ENCODE peak calls at places on chromosome 13, in nine cellular contexts. One of them, this sample, is unnamed. For H3K27me3, the result is how much of the 10 kb centered on the place peaks cover.

GRCh38 chr13:75938811-75939525 is 302.8 kb downstream of the LMO7 start:
- DNase-seq in ovary: no peak
- DNase-seq in effector memory CD4-positive, alpha-beta T cell: no peak
- DNase-seq in colonic mucosa: no peak
- DNase-seq in mammary epithelial cell: no peak
- DNase-seq in CD4-positive, alpha-beta T cell: no peak
- DNase-seq in neural progenitor cell: no peak
- DNase-seq in IMR-90: peak
- DNase-seq in fibroblast of lung: peak
- DNase-seq in this sample: no peak

GRCh38 chr13:22765566-22765965 is 415.2 kb upstream of the SGCG start:
- DNase-seq in ovary: no peak
- DNase-seq in effector memory CD4-positive, alpha-beta T cell: no peak
- DNase-seq in colonic mucosa: no peak
- DNase-seq in mammary epithelial cell: no peak
- DNase-seq in CD4-positive, alpha-beta T cell: no peak
- DNase-seq in neural progenitor cell: no peak
- DNase-seq in IMR-90: no peak
- DNase-seq in fibroblast of lung: peak
- DNase-seq in this sample: no peak

GRCh38 chr13:24050796-24051715 is 109.5 kb upstream of the SPATA13 start:
- DNase-seq in ovary: no peak
- DNase-seq in effector memory CD4-positive, alpha-beta T cell: no peak
- DNase-seq in colonic mucosa: no peak
- DNase-seq in mammary epithelial cell: peak
- DNase-seq in CD4-positive, alpha-beta T cell: no peak
- DNase-seq in neural progenitor cell: no peak
- DNase-seq in IMR-90: no peak
- DNase-seq in fibroblast of lung: no peak
- DNase-seq in this sample: no peak

GRCh38 chr13:71968025-71968424 is 101.0 kb upstream of the DACH1 start:
- DNase-seq in ovary: no peak
- DNase-seq in effector memory CD4-positive, alpha-beta T cell: no peak
- DNase-seq in colonic mucosa: no peak
- DNase-seq in mammary epithelial cell: no peak
- DNase-seq in CD4-positive, alpha-beta T cell: no peak
- DNase-seq in neural progenitor cell: peak
- DNase-seq in IMR-90: no peak
- DNase-seq in fibroblast of lung: no peak
- DNase-seq in this sample: no peak

GRCh38 chr13:106337096-106337495 is 198.4 kb downstream of the EFNB2 start:
- DNase-seq in ovary: no peak
- DNase-seq in effector memory CD4-positive, alpha-beta T cell: no peak
- DNase-seq in colonic mucosa: no peak
- DNase-seq in mammary epithelial cell: no peak
- DNase-seq in CD4-positive, alpha-beta T cell: no peak
- DNase-seq in neural progenitor cell: no peak
- DNase-seq in IMR-90: peak
- DNase-seq in fibroblast of lung: peak
- DNase-seq in this sample: no peak

GRCh38 chr13:38262211-38262610 is 87.4 kb upstream of the UFM1 start:
- DNase-seq in ovary: no peak
- DNase-seq in effector memory CD4-positive, alpha-beta T cell: no peak
- DNase-seq in colonic mucosa: no peak
- DNase-seq in mammary epithelial cell: no peak
- DNase-seq in CD4-positive, alpha-beta T cell: no peak
- DNase-seq in neural progenitor cell: no peak
- DNase-seq in IMR-90: no peak
- DNase-seq in fibroblast of lung: no peak
- DNase-seq in this sample: no peak

GRCh38 chr13:109979186-109979585 is 192.8 kb upstream of the IRS2 start:
- DNase-seq in ovary: no peak
- DNase-seq in effector memory CD4-positive, alpha-beta T cell: no peak
- DNase-seq in colonic mucosa: no peak
- DNase-seq in mammary epithelial cell: peak
- DNase-seq in CD4-positive, alpha-beta T cell: no peak
- DNase-seq in neural progenitor cell: no peak
- DNase-seq in IMR-90: no peak
- DNase-seq in fibroblast of lung: no peak
- DNase-seq in this sample: no peak

GRCh38 chr13:86920960-86921359 is 750.2 kb upstream of the SLITRK5 start:
- DNase-seq in ovary: no peak
- DNase-seq in effector memory CD4-positive, alpha-beta T cell: no peak
- DNase-seq in colonic mucosa: no peak
- DNase-seq in mammary epithelial cell: no peak
- DNase-seq in CD4-positive, alpha-beta T cell: no peak
- DNase-seq in neural progenitor cell: no peak
- DNase-seq in IMR-90: no peak
- DNase-seq in fibroblast of lung: no peak
- DNase-seq in this sample: no peak

GRCh38 chr13:41944635-41945401 is 16.1 kb downstream of the VWA8 start:
- DNase-seq in ovary: no peak
- DNase-seq in effector memory CD4-positive, alpha-beta T cell: no peak
- DNase-seq in colonic mucosa: no peak
- DNase-seq in mammary epithelial cell: no peak
- DNase-seq in CD4-positive, alpha-beta T cell: no peak
- DNase-seq in neural progenitor cell: no peak
- DNase-seq in IMR-90: no peak
- DNase-seq in fibroblast of lung: no peak
- DNase-seq in this sample: no peak

GRCh38 chr13:37656247-37656940 is 57.8 kb upstream of the POSTN start:
- DNase-seq in ovary: no peak
- DNase-seq in effector memory CD4-positive, alpha-beta T cell: no peak
- DNase-seq in colonic mucosa: no peak
- DNase-seq in mammary epithelial cell: peak
- DNase-seq in CD4-positive, alpha-beta T cell: no peak
- DNase-seq in neural progenitor cell: no peak
- DNase-seq in IMR-90: peak
- DNase-seq in fibroblast of lung: peak
- DNase-seq in this sample: no peak

GRCh38 chr13:37602743-37603381 is 4.3 kb upstream of the POSTN start:
- DNase-seq in ovary: no peak
- DNase-seq in effector memory CD4-positive, alpha-beta T cell: no peak
- DNase-seq in colonic mucosa: no peak
- DNase-seq in mammary epithelial cell: no peak
- DNase-seq in CD4-positive, alpha-beta T cell: no peak
- DNase-seq in neural progenitor cell: no peak
- DNase-seq in IMR-90: peak
- DNase-seq in fibroblast of lung: peak
- DNase-seq in this sample: no peak

GRCh38 chr13:50589651-50590054 is 253.8 kb downstream of the DLEU7 start:
- DNase-seq in ovary: no peak
- DNase-seq in effector memory CD4-positive, alpha-beta T cell: no peak
- DNase-seq in colonic mucosa: no peak
- DNase-seq in mammary epithelial cell: peak
- DNase-seq in CD4-positive, alpha-beta T cell: no peak
- DNase-seq in neural progenitor cell: no peak
- DNase-seq in IMR-90: peak
- DNase-seq in fibroblast of lung: peak
- DNase-seq in this sample: no peak

GRCh38 chr13:112859128-112859816 is 109.7 kb upstream of the MCF2L start:
- DNase-seq in ovary: no peak
- DNase-seq in effector memory CD4-positive, alpha-beta T cell: no peak
- DNase-seq in colonic mucosa: no peak
- DNase-seq in mammary epithelial cell: no peak
- DNase-seq in CD4-positive, alpha-beta T cell: no peak
- DNase-seq in neural progenitor cell: no peak
- DNase-seq in IMR-90: no peak
- DNase-seq in fibroblast of lung: no peak
- DNase-seq in this sample: no peak

GRCh38 chr13:67281476-67281875 is 51.3 kb upstream of the PCDH9 start:
- DNase-seq in ovary: no peak
- DNase-seq in effector memory CD4-positive, alpha-beta T cell: no peak
- DNase-seq in colonic mucosa: no peak
- DNase-seq in mammary epithelial cell: no peak
- DNase-seq in CD4-positive, alpha-beta T cell: no peak
- DNase-seq in neural progenitor cell: no peak
- DNase-seq in IMR-90: no peak
- DNase-seq in fibroblast of lung: peak
- DNase-seq in this sample: no peak

GRCh38 chr13:52158629-52159158 is 703 bp downstream of the NEK3 start:
- DNase-seq in ovary: peak
- DNase-seq in effector memory CD4-positive, alpha-beta T cell: no peak
- DNase-seq in colonic mucosa: peak
- DNase-seq in mammary epithelial cell: peak
- DNase-seq in CD4-positive, alpha-beta T cell: no peak
- DNase-seq in neural progenitor cell: no peak
- DNase-seq in IMR-90: peak
- DNase-seq in fibroblast of lung: peak
- DNase-seq in this sample: no peak

DNA sequence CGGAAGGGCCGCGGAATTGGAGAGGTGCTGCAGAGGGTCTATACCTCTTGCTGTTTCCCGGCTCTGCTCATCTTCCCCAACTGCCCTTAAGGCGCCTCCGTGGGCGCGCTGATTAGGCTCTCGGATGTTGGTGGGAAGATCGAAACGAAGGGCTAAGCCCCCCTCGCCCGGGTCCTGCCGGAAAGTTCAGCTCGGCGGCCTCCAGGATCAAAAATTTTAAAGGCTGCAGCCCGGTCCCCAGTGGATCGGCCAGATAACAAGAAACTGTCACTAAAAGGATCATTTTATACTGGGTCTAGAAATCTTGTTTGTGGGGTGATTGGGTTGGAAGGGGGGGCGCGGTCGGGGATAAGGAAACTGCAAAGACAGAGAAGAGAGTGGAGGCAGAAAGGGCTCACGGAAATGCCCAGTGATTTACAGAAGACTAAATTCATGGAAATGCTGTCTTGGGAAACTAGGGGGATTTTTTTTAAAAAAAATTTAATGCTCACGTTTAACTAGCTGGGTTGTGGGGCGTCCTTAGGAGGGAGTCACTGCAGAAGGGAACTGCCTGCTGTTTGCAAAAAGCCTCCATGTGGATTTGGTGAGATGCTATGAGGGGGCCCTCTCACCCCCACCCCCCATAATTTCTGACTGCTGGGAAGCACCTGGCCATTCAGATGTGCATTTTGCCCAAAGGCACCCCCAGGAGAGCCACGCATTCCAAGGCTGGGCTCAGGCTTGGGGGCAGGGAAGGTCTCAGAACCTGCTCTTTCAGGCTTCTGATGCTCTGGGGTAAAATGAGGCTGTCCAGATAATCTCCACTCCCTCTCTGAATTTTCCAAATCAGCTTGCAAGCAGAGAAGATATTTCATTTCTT is 7.7 kb downstream of the CDX2 start:
- DNase-seq in ovary: no peak
- DNase-seq in effector memory CD4-positive, alpha-beta T cell: no peak
- DNase-seq in colonic mucosa: peak
- DNase-seq in mammary epithelial cell: no peak
- DNase-seq in CD4-positive, alpha-beta T cell: no peak
- DNase-seq in neural progenitor cell: no peak
- DNase-seq in IMR-90: no peak
- DNase-seq in fibroblast of lung: no peak
- DNase-seq in this sample: no peak
- H3K27me3 ChIP-seq in ovary: under half
- H3K27me3 ChIP-seq in effector memory CD4-positive, alpha-beta T cell: under half
- H3K27me3 ChIP-seq in colonic mucosa: under half
- H3K27me3 ChIP-seq in mammary epithelial cell: under half
- H3K27me3 ChIP-seq in CD4-positive, alpha-beta T cell: half or more
- H3K27me3 ChIP-seq in neural progenitor cell: half or more
- H3K27me3 ChIP-seq in IMR-90: half or more
- H3K27me3 ChIP-seq in fibroblast of lung: under half
- H3K27me3 ChIP-seq in this sample: under half

GRCh38 chr13:27953671-27954405 is 15.3 kb downstream of the CDX2 start:
- DNase-seq in ovary: peak
- DNase-seq in effector memory CD4-positive, alpha-beta T cell: peak
- DNase-seq in colonic mucosa: peak
- DNase-seq in mammary epithelial cell: peak
- DNase-seq in CD4-positive, alpha-beta T cell: peak
- DNase-seq in neural progenitor cell: peak
- DNase-seq in IMR-90: peak
- DNase-seq in fibroblast of lung: peak
- DNase-seq in this sample: no peak
- H3K27me3 ChIP-seq in ovary: under half
- H3K27me3 ChIP-seq in effector memory CD4-positive, alpha-beta T cell: under half
- H3K27me3 ChIP-seq in colonic mucosa: under half
- H3K27me3 ChIP-seq in mammary epithelial cell: under half
- H3K27me3 ChIP-seq in CD4-positive, alpha-beta T cell: half or more
- H3K27me3 ChIP-seq in neural progenitor cell: half or more
- H3K27me3 ChIP-seq in IMR-90: half or more
- H3K27me3 ChIP-seq in fibroblast of lung: under half
- H3K27me3 ChIP-seq in this sample: half or more

DNA sequence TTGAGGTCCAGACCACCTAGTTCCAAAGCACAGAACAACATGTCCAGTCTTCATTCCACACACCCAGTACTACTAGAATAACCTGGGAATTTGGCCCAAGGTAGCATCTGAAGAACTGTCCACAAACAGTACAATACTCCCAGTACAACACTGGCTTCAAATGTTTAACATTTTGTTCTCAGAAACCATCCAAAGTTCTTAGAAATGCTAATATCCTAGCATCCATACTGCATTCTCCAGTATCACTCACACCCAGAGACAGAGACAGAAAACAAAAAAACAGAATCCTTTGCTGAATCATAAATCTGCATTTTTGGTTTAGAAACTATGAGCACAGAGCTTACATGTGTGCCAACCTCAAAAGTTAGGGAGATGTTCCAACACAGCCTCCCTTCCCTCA is 490.8 kb downstream of the FOXO1 start:
- DNase-seq in ovary: no peak
- DNase-seq in effector memory CD4-positive, alpha-beta T cell: no peak
- DNase-seq in colonic mucosa: no peak
- DNase-seq in mammary epithelial cell: no peak
- DNase-seq in CD4-positive, alpha-beta T cell: no peak
- DNase-seq in neural progenitor cell: no peak
- DNase-seq in IMR-90: no peak
- DNase-seq in fibroblast of lung: peak
- DNase-seq in this sample: no peak
- H3K27me3 ChIP-seq in ovary: under half
- H3K27me3 ChIP-seq in effector memory CD4-positive, alpha-beta T cell: under half
- H3K27me3 ChIP-seq in colonic mucosa: under half
- H3K27me3 ChIP-seq in mammary epithelial cell: under half
- H3K27me3 ChIP-seq in CD4-positive, alpha-beta T cell: under half
- H3K27me3 ChIP-seq in neural progenitor cell: under half
- H3K27me3 ChIP-seq in IMR-90: under half
- H3K27me3 ChIP-seq in fibroblast of lung: under half
- H3K27me3 ChIP-seq in this sample: under half

GRCh38 chr13:32545083-32545482 is 6.5 kb upstream of the N4BP2L2 start:
- DNase-seq in ovary: no peak
- DNase-seq in effector memory CD4-positive, alpha-beta T cell: no peak
- DNase-seq in colonic mucosa: no peak
- DNase-seq in mammary epithelial cell: no peak
- DNase-seq in CD4-positive, alpha-beta T cell: no peak
- DNase-seq in neural progenitor cell: no peak
- DNase-seq in IMR-90: no peak
- DNase-seq in fibroblast of lung: no peak
- DNase-seq in this sample: no peak

GRCh38 chr13:32553720-32554119 is 15.1 kb upstream of the N4BP2L2 start:
- DNase-seq in ovary: no peak
- DNase-seq in effector memory CD4-positive, alpha-beta T cell: no peak
- DNase-seq in colonic mucosa: no peak
- DNase-seq in mammary epithelial cell: no peak
- DNase-seq in CD4-positive, alpha-beta T cell: no peak
- DNase-seq in neural progenitor cell: no peak
- DNase-seq in IMR-90: no peak
- DNase-seq in fibroblast of lung: no peak
- DNase-seq in this sample: no peak

GRCh38 chr13:32549788-32550187 is 11.2 kb upstream of the N4BP2L2 start:
- DNase-seq in ovary: no peak
- DNase-seq in effector memory CD4-positive, alpha-beta T cell: no peak
- DNase-seq in colonic mucosa: no peak
- DNase-seq in mammary epithelial cell: no peak
- DNase-seq in CD4-positive, alpha-beta T cell: no peak
- DNase-seq in neural progenitor cell: no peak
- DNase-seq in IMR-90: no peak
- DNase-seq in fibroblast of lung: no peak
- DNase-seq in this sample: no peak

GRCh38 chr13:32548837-32549236 is 10.2 kb upstream of the N4BP2L2 start:
- DNase-seq in ovary: no peak
- DNase-seq in effector memory CD4-positive, alpha-beta T cell: no peak
- DNase-seq in colonic mucosa: no peak
- DNase-seq in mammary epithelial cell: no peak
- DNase-seq in CD4-positive, alpha-beta T cell: no peak
- DNase-seq in neural progenitor cell: no peak
- DNase-seq in IMR-90: peak
- DNase-seq in fibroblast of lung: peak
- DNase-seq in this sample: no peak
- H3K27me3 ChIP-seq in ovary: under half
- H3K27me3 ChIP-seq in effector memory CD4-positive, alpha-beta T cell: under half
- H3K27me3 ChIP-seq in colonic mucosa: under half
- H3K27me3 ChIP-seq in mammary epithelial cell: under half
- H3K27me3 ChIP-seq in CD4-positive, alpha-beta T cell: under half
- H3K27me3 ChIP-seq in neural progenitor cell: under half
- H3K27me3 ChIP-seq in IMR-90: under half
- H3K27me3 ChIP-seq in fibroblast of lung: under half
- H3K27me3 ChIP-seq in this sample: under half

This sample was measured in esophagus squamous epithelium.